ENCODE peak calls at places on chromosome 7, in six cellular contexts. One of them, this sample, is unnamed.

GRCh38 chr7:81845628-81846259 is 75.9 kb upstream of the HGF start:
- DNase-seq in fibroblast of the aortic adventitia: peak
- DNase-seq in sigmoid colon: no peak
- DNase-seq in KBM-7: peak
- DNase-seq in H9: no peak
- DNase-seq in tibial nerve: no peak
- DNase-seq in this sample: no peak

GRCh38 chr7:26379711-26380110 is 88.0 kb downstream of the SNX10 start:
- DNase-seq in fibroblast of the aortic adventitia: no peak
- DNase-seq in sigmoid colon: no peak
- DNase-seq in KBM-7: no peak
- DNase-seq in H9: no peak
- DNase-seq in tibial nerve: no peak
- DNase-seq in this sample: no peak

GRCh38 chr7:144484445-144484844 is 81.0 kb upstream of the NOBOX start:
- DNase-seq in fibroblast of the aortic adventitia: no peak
- DNase-seq in sigmoid colon: no peak
- DNase-seq in KBM-7: no peak
- DNase-seq in H9: no peak
- DNase-seq in tibial nerve: no peak
- DNase-seq in this sample: no peak

GRCh38 chr7:107879400-107880035 is 11.5 kb upstream of the DLD start:
- DNase-seq in fibroblast of the aortic adventitia: peak
- DNase-seq in sigmoid colon: no peak
- DNase-seq in KBM-7: peak
- DNase-seq in H9: no peak
- DNase-seq in tibial nerve: peak
- DNase-seq in this sample: no peak

GRCh38 chr7:112502700-112503099 is 21.9 kb downstream of the LSMEM1 start:
- DNase-seq in fibroblast of the aortic adventitia: no peak
- DNase-seq in sigmoid colon: no peak
- DNase-seq in KBM-7: no peak
- DNase-seq in H9: no peak
- DNase-seq in tibial nerve: no peak
- DNase-seq in this sample: no peak

GRCh38 chr7:70346844-70347462 is 748.7 kb downstream of the AUTS2 start:
- DNase-seq in fibroblast of the aortic adventitia: no peak
- DNase-seq in sigmoid colon: no peak
- DNase-seq in KBM-7: no peak
- DNase-seq in H9: no peak
- DNase-seq in tibial nerve: no peak
- DNase-seq in this sample: no peak

GRCh38 chr7:16926861-16927260 is 45.1 kb upstream of the AGR3 start:
- DNase-seq in fibroblast of the aortic adventitia: no peak
- DNase-seq in sigmoid colon: no peak
- DNase-seq in KBM-7: no peak
- DNase-seq in H9: no peak
- DNase-seq in tibial nerve: no peak
- DNase-seq in this sample: no peak

GRCh38 chr7:94222516-94222915 is 172.2 kb upstream of the COL1A2 start:
- DNase-seq in fibroblast of the aortic adventitia: peak
- DNase-seq in sigmoid colon: no peak
- DNase-seq in KBM-7: no peak
- DNase-seq in H9: no peak
- DNase-seq in tibial nerve: no peak
- DNase-seq in this sample: no peak

GRCh38 chr7:122756860-122757259 is 54.1 kb upstream of the RNF148 start:
- DNase-seq in fibroblast of the aortic adventitia: no peak
- DNase-seq in sigmoid colon: no peak
- DNase-seq in KBM-7: no peak
- DNase-seq in H9: no peak
- DNase-seq in tibial nerve: no peak
- DNase-seq in this sample: no peak

GRCh38 chr7:157580324-157580723 is 243.5 kb downstream of the DNAJB6 start:
- DNase-seq in fibroblast of the aortic adventitia: no peak
- DNase-seq in sigmoid colon: no peak
- DNase-seq in KBM-7: no peak
- DNase-seq in H9: no peak
- DNase-seq in tibial nerve: no peak
- DNase-seq in this sample: no peak

GRCh38 chr7:17069146-17069545 is 187.4 kb upstream of the AGR3 start:
- DNase-seq in fibroblast of the aortic adventitia: no peak
- DNase-seq in sigmoid colon: no peak
- DNase-seq in KBM-7: no peak
- DNase-seq in H9: no peak
- DNase-seq in tibial nerve: no peak
- DNase-seq in this sample: no peak

GRCh38 chr7:12954374-12954773 is 266.9 kb downstream of the ARL4A start:
- DNase-seq in fibroblast of the aortic adventitia: no peak
- DNase-seq in sigmoid colon: no peak
- DNase-seq in KBM-7: no peak
- DNase-seq in H9: no peak
- DNase-seq in tibial nerve: no peak
- DNase-seq in this sample: no peak

GRCh38 chr7:99835189-99835588 is 7.4 kb downstream of the CYP3A43 start:
- DNase-seq in fibroblast of the aortic adventitia: no peak
- DNase-seq in sigmoid colon: no peak
- DNase-seq in KBM-7: no peak
- DNase-seq in H9: no peak
- DNase-seq in tibial nerve: no peak
- DNase-seq in this sample: no peak

GRCh38 chr7:131218727-131219128 is 108.9 kb upstream of the MKLN1 start:
- DNase-seq in fibroblast of the aortic adventitia: no peak
- DNase-seq in sigmoid colon: no peak
- DNase-seq in KBM-7: peak
- DNase-seq in H9: no peak
- DNase-seq in tibial nerve: no peak
- DNase-seq in this sample: no peak

GRCh38 chr7:116955340-116955739 is 2.0 kb downstream of the ST7 start:
- DNase-seq in fibroblast of the aortic adventitia: no peak
- DNase-seq in sigmoid colon: no peak
- DNase-seq in KBM-7: no peak
- DNase-seq in H9: no peak
- DNase-seq in tibial nerve: no peak
- DNase-seq in this sample: no peak

GRCh38 chr7:158695726-158696452 is 8.7 kb downstream of the NCAPG2 start:
- DNase-seq in fibroblast of the aortic adventitia: peak
- DNase-seq in sigmoid colon: peak
- DNase-seq in KBM-7: peak
- DNase-seq in H9: peak
- DNase-seq in tibial nerve: peak
- DNase-seq in this sample: peak

GRCh38 chr7:103651978-103652377 is 206.0 kb upstream of the SLC26A5 start:
- DNase-seq in fibroblast of the aortic adventitia: no peak
- DNase-seq in sigmoid colon: no peak
- DNase-seq in KBM-7: no peak
- DNase-seq in H9: no peak
- DNase-seq in tibial nerve: no peak
- DNase-seq in this sample: no peak

GRCh38 chr7:158999496-158999895 is 143.1 kb downstream of the DYNC2I1 start:
- DNase-seq in fibroblast of the aortic adventitia: no peak
- DNase-seq in sigmoid colon: no peak
- DNase-seq in KBM-7: no peak
- DNase-seq in H9: no peak
- DNase-seq in tibial nerve: no peak
- DNase-seq in this sample: no peak

GRCh38 chr7:11251436-11251835 is 277.8 kb downstream of the PHF14 start:
- DNase-seq in fibroblast of the aortic adventitia: no peak
- DNase-seq in sigmoid colon: no peak
- DNase-seq in KBM-7: no peak
- DNase-seq in H9: no peak
- DNase-seq in tibial nerve: no peak
- DNase-seq in this sample: no peak

GRCh38 chr7:30908681-30909080 is 3.0 kb upstream of the AQP1 start:
- DNase-seq in fibroblast of the aortic adventitia: no peak
- DNase-seq in sigmoid colon: no peak
- DNase-seq in KBM-7: no peak
- DNase-seq in H9: peak
- DNase-seq in tibial nerve: no peak
- DNase-seq in this sample: no peak

This sample was measured in uterus.